ENCODE peak calls at places on chromosomes 4 and X, in four cellular contexts. U, T, J and F are unnamed samples.
A peak's percentile ranks its signal among the peaks of the same experiment; 100 is the strongest.

GRCh38 chrX:69060631-69061408 is 104.4 kb downstream of the PJA1 start:
- DNase-seq in J (peak; percentile 37), T (no peak), U (peak; percentile 22), F (no peak)

GRCh38 chrX:9577555-9577954 is 112.7 kb downstream of the TBL1X start:
- DNase-seq in J (no peak), T (no peak), U (no peak), F (no peak)

GRCh38 chrX:40155617-40156471 is 58.1 kb upstream of the BCOR start:
- DNase-seq in U (no peak), T (no peak), J (no peak), F (no peak)

GRCh38 chr4:108433832-108434231 is 186.5 kb upstream of the RPL34 start:
- DNase-seq in J (no peak), T (no peak), U (no peak), F (no peak)

GRCh38 chr4:125105561-125105960 is 209.2 kb upstream of the FAT4 start:
- DNase-seq in U (no peak), J (no peak), T (no peak), F (no peak)

GRCh38 chrX:131287556-131288179 is 1.4 kb downstream of the IGSF1 start:
- DNase-seq in T (no peak), J (no peak), U (no peak), F (no peak)

GRCh38 chr4:48332661-48333060 is 8.7 kb upstream of the SLAIN2 start:
- DNase-seq in U (no peak), T (no peak), J (no peak), F (no peak)

GRCh38 chrX:139112432-139112831 is 400.9 kb upstream of the FGF13 start:
- DNase-seq in U (no peak), T (no peak), J (no peak), F (no peak)

GRCh38 chrX:41332408-41332987 is 1.5 kb upstream of the DDX3X start:
- DNase-seq in T (no peak), J (no peak), U (no peak), F (no peak)

GRCh38 chrX:119482041-119482440 is 13.8 kb downstream of the SLC25A5 start:
- DNase-seq in T (no peak), J (no peak), U (no peak), F (no peak)

GRCh38 chrX:77446029-77446585 is 1.1 kb upstream of the FGF16 start:
- DNase-seq in J (peak; percentile 64), U (peak; percentile 15), T (no peak), F (no peak)

GRCh38 chrX:104205548-104205947 is 39.3 kb downstream of the FAM199X start:
- DNase-seq in T (no peak), J (no peak), U (no peak), F (no peak)

GRCh38 chr4:88219099-88219498 is 60.7 kb upstream of the ABCG2 start:
- DNase-seq in J (no peak), U (no peak), T (no peak), F (no peak)

GRCh38 chrX:105219454-105220401 is 766 bp downstream of the TEX13A start:
- DNase-seq in T (no peak), U (no peak), J (no peak), F (no peak)

GRCh38 chr4:164536829-164537228 is 217.1 kb upstream of the SMIM31 start:
- DNase-seq in U (no peak), T (no peak), J (no peak), F (no peak)

GRCh38 chr4:54661156-54661555 is 3.4 kb downstream of the KIT start:
- DNase-seq in U (no peak), J (no peak), T (no peak), F (no peak)

GRCh38 chrX:13470680-13470967 is 98.8 kb upstream of the EGFL6 start:
- DNase-seq in J (no peak), T (no peak), U (no peak), F (no peak)

GRCh38 chr4:55468724-55469123 is 73.0 kb downstream of the TMEM165 start:
- DNase-seq in T (no peak), J (no peak), U (no peak), F (no peak)

GRCh38 chr4:82780398-82781231 is 18.0 kb downstream of the SCD5 start:
- DNase-seq in J (peak; percentile 25), U (peak; percentile 80), T (no peak), F (no peak)

GRCh38 chr4:146522098-146522861 is 540 bp upstream of the SLC10A7 start:
- DNase-seq in U (peak; percentile 89), J (peak; percentile 76), T (peak; percentile 72), F (peak; percentile 80)

GRCh38 chrX:6694977-6695376 is 160.1 kb upstream of the VCX3A start:
- DNase-seq in U (no peak), T (no peak), J (no peak), F (no peak)

GRCh38 chrX:11641368-11641767 is 24.4 kb downstream of the ARHGAP6 start:
- DNase-seq in J (no peak), T (no peak), U (no peak), F (no peak)

GRCh38 chr4:8739357-8739756 is 132.3 kb downstream of the HMX1 start:
- DNase-seq in U (no peak), J (no peak), T (no peak), F (no peak)

GRCh38 chr4:14196141-14196540 is 568.6 kb upstream of the BOD1L1 start:
- DNase-seq in J (peak; percentile 71), T (no peak), U (peak; percentile 46), F (no peak)

GRCh38 chr4:93722446-93722845 is 106.1 kb upstream of the ATOH1 start:
- DNase-seq in U (no peak), J (no peak), T (no peak), F (no peak)

GRCh38 chr4:158170691-158171455 is 2.0 kb downstream of the GASK1B start:
- DNase-seq in T (no peak), J (peak; percentile 83), U (peak; percentile 87), F (no peak)

GRCh38 chrX:26783512-26784225 is 567.7 kb downstream of the MAGEB5 start:
- DNase-seq in J (peak; percentile 16), T (no peak), U (no peak), F (no peak)
- TF ChIP-seq CTCF in J (peak; percentile 26), T (no peak), U (peak; percentile 47), F (no peak)

DNA sequence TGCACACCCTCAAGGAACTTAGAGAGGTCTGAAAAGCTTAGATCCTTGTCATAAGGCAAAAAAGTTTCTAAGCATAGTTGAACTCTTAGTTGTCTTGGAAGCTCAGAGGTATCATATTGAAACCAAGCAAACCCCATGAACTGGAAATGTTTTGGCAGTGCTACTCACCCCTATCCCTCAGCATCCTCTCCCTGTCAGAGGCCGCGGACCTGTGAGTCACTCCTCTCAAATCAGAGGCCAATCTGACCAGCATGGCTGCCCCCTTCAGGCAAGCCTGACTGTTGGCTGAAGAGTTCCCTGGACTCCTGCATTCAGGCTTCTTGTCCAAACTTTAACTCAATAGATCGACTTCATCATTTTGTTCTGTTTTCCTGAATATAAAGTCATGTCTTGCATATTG is 69.4 kb downstream of the KCNIP4 start:
- DNase-seq in U (no peak), J (peak; percentile 68), T (no peak), F (no peak)
- TF ChIP-seq CTCF in U (no peak), J (no peak), T (no peak), F (no peak)

GRCh38 chr4:98620087-98620784 is 38.2 kb downstream of the TSPAN5 start:
- DNase-seq in T (no peak), J (no peak), U (no peak), F (no peak)

GRCh38 chr4:98618670-98619069 is 39.7 kb downstream of the TSPAN5 start:
- DNase-seq in U (no peak), J (no peak), T (no peak), F (no peak)

GRCh38 chr4:98619197-98619596 is 39.2 kb downstream of the TSPAN5 start:
- DNase-seq in J (no peak), U (no peak), T (no peak), F (no peak)

GRCh38 chr4:98615991-98616390 is 42.4 kb downstream of the TSPAN5 start:
- DNase-seq in T (no peak), U (no peak), J (no peak), F (no peak)

DNA sequence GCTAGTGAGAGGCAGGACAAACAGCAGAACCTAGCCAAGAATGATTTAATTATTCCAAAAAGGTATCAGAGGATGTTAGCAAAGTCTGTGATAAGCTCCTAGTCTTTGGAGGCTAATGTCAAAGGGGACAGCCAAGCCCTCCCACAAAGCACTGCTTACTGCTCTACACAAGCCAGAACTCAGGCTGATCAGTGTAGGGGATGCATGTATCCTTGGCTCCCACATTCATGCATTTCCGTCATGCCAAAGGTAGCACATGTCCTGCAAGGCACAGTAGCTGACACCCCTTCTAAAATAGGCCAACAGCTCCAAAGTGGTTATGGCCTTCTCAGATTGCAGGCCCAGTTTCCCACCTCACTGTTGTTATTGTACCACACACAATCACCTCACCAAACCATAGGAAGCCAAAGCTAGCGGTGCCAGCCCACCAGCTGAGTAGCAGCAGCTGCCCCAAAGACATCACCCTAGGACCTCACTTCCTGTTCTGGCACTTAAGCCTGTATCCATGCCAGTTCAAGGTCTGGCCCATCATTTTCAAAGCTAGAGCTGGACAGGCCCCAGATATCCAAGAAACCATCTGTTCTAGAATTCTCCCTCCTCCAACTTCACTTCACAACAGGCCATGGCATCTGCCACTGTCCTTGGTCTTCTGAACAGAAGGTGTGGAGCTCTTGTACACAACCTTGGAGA is 40.9 kb downstream of the TSPAN5 start:
- DNase-seq in U (no peak), J (no peak), T (no peak), F (no peak)
- TF ChIP-seq CTCF in U (no peak), J (no peak), T (no peak), F (no peak)

GRCh38 chr4:113673450-113673849 is 88.1 kb downstream of the CAMK2D start:
- DNase-seq in J (no peak), T (no peak), U (no peak), F (peak; percentile 17)
- TF ChIP-seq CTCF in J (no peak), T (no peak), U (no peak), F (no peak)

GRCh38 chr4:23904639-23905061 is 14.8 kb upstream of the PPARGC1A start:
- DNase-seq in T (no peak), J (no peak), U (no peak), F (no peak)

GRCh38 chr4:23899565-23899964 is 9.7 kb upstream of the PPARGC1A start:
- DNase-seq in U (no peak), T (no peak), J (no peak), F (no peak)

GRCh38 chr4:23903859-23904438 is 14.1 kb upstream of the PPARGC1A start:
- DNase-seq in U (no peak), J (no peak), T (no peak), F (no peak)

GRCh38 chr4:23900636-23901035 is 10.8 kb upstream of the PPARGC1A start:
- DNase-seq in T (no peak), J (no peak), U (no peak), F (no peak)

GRCh38 chr4:23902203-23902602 is 12.4 kb upstream of the PPARGC1A start:
- DNase-seq in J (peak; percentile 27), U (no peak), T (no peak), F (no peak)
- TF ChIP-seq CTCF in J (peak; percentile 43), U (no peak), T (no peak), F (no peak)

GRCh38 chrX:24860140-24860539 is 155.6 kb downstream of the ARX start:
- DNase-seq in J (no peak), U (no peak), T (no peak), F (no peak)
- TF ChIP-seq CTCF in J (no peak), U (no peak), T (no peak), F (no peak)